ENCODE peak calls at places on chromosomes 3 and 15, in eight cellular contexts. M is fibroblast of lung, F is neural progenitor cell, K is sigmoid colon, H is heart right ventricle, Y is heart left ventricle, X is keratinocyte, E is psoas muscle. D is an unnamed sample. For H3K4me1, the result is how much of the 10 kb centered on the place peaks cover.

GRCh38 chr3:159246385-159246784 is 444.5 kb downstream of the MFSD1 start:
- DNase-seq in M (no peak), F (no peak), K (no peak), H (no peak), Y (no peak), X (no peak), E (no peak), D (no peak)

GRCh38 chr3:174957081-174957480 is 97.9 kb downstream of the NAALADL2 start:
- DNase-seq in M (peak), F (no peak), K (no peak), H (no peak), Y (no peak), X (no peak), E (no peak), D (no peak)

GRCh38 chr15:48493084-48493762 is 152.3 kb downstream of the FBN1 start:
- DNase-seq in M (peak), F (no peak), K (peak), H (no peak), Y (no peak), X (no peak), E (no peak), D (no peak)

GRCh38 chr3:24240306-24240705 is 254.3 kb downstream of the THRB start:
- DNase-seq in M (no peak), F (no peak), K (no peak), H (no peak), Y (no peak), X (no peak), E (no peak), D (no peak)

GRCh38 chr3:30972449-30972848 is 78.0 kb upstream of the GADL1 start:
- DNase-seq in M (no peak), F (no peak), K (no peak), H (no peak), Y (no peak), X (no peak), E (no peak), D (no peak)

GRCh38 chr3:45994661-45995369 is 809 bp downstream of the FYCO1 start:
- DNase-seq in M (no peak), F (peak), K (peak), H (peak), Y (peak), X (no peak), E (no peak), D (no peak)

GRCh38 chr3:133474251-133474801 is 74.5 kb downstream of the BFSP2 start:
- DNase-seq in M (peak), F (peak), K (peak), H (peak), Y (peak), X (no peak), E (peak), D (no peak)

GRCh38 chr15:62135532-62136134 is 29.5 kb downstream of the C2CD4B start:
- DNase-seq in M (peak), F (no peak), K (no peak), H (no peak), Y (no peak), X (no peak), E (no peak), D (no peak)

DNA sequence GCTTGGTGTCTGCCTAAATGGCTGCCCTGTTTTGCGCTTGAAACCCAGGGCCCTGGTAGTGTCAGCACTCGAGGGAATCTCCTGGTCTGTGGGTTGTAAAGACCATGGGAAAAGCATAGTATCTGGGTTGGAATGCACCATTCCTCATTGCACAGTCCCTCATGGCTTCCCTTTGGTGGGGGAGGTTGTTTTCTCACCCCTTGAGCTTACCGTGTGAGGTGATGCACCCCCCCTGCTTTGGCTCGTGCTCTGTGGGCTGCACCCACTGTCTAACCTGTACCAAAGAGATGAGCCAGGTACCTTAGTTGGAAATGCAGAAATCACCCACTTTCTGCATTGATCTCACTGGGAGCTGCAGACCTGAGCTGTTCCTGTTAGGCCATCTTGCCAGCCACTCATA is 104.7 kb downstream of the MBNL1 start:
- DNase-seq in M (no peak), F (no peak), K (no peak), H (no peak), Y (no peak), X (no peak), E (no peak), D (no peak)
- H3K4me1 ChIP-seq in M (under half), F (under half), K (under half), H (under half), Y (under half), X (under half), E (half or more), D (under half)

GRCh38 chr3:128235207-128235933 is 82.1 kb downstream of the EEFSEC start:
- DNase-seq in M (no peak), F (no peak), K (no peak), H (no peak), Y (no peak), X (no peak), E (no peak), D (no peak)
- H3K4me1 ChIP-seq in M (under half), F (under half), K (under half), H (under half), Y (under half), X (under half), E (under half), D (under half)

DNA sequence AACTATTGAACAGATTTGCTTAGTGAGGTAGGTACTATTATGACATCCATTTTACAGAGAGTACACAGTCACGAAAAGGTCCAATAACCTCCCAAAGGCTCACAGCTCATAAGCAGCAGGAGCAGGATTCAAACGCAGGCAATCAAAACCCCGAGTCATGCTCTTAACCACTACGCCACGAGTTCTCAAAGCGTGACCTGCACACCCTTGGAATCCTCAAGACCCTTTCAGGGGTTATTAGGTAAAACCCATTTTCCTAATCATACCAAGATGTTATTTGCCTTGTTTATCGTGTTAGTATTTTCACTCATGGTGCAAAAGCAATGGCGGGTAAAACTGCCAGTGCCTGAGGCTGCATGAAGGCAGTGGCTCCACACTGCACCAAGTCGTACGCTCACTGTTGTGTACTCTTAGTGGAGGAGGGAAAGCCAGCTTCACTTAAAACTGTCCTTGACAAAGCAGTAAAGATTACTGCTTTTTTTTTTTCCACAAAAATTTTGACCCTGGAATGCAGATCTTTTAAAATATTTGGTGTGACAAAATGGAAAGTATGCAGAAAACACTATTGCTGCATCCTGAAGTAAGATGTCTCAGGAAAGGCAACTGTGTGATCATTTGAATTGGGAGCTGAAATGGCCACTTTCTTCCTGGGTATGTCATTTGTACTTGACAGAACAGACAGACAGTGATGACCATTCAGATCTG is 96.1 kb downstream of the IGF2BP2 start:
- DNase-seq in M (peak), F (no peak), K (no peak), H (no peak), Y (no peak), X (no peak), E (no peak), D (no peak)
- H3K4me1 ChIP-seq in M (under half), F (under half), K (under half), H (under half), Y (under half), X (half or more), E (under half), D (under half)

GRCh38 chr15:68790910-68791309 is 29.8 kb downstream of the ANP32A start:
- DNase-seq in M (no peak), F (no peak), K (no peak), H (no peak), Y (no peak), X (no peak), E (no peak), D (no peak)
- H3K4me1 ChIP-seq in M (under half), F (under half), K (half or more), H (half or more), Y (half or more), X (under half), E (half or more), D (half or more)

GRCh38 chr15:31434418-31435255 is 108.0 kb downstream of the KLF13 start:
- DNase-seq in M (peak), F (no peak), K (peak), H (peak), Y (no peak), X (peak), E (peak), D (peak)

GRCh38 chr15:31437686-31438085 is 111.1 kb downstream of the KLF13 start:
- DNase-seq in M (no peak), F (no peak), K (no peak), H (no peak), Y (no peak), X (no peak), E (no peak), D (no peak)

GRCh38 chr15:31433574-31433973 is 106.9 kb downstream of the KLF13 start:
- DNase-seq in M (no peak), F (no peak), K (no peak), H (no peak), Y (no peak), X (no peak), E (no peak), D (no peak)

GRCh38 chr15:31435256-31435781 is 108.7 kb downstream of the KLF13 start:
- DNase-seq in M (peak), F (peak), K (peak), H (peak), Y (peak), X (peak), E (peak), D (peak)

GRCh38 chr15:31435891-31436628 is 109.4 kb downstream of the KLF13 start:
- DNase-seq in M (no peak), F (no peak), K (no peak), H (no peak), Y (no peak), X (no peak), E (no peak), D (no peak)
- H3K4me1 ChIP-seq in M (under half), F (under half), K (under half), H (under half), Y (under half), X (under half), E (under half), D (half or more)

DNA sequence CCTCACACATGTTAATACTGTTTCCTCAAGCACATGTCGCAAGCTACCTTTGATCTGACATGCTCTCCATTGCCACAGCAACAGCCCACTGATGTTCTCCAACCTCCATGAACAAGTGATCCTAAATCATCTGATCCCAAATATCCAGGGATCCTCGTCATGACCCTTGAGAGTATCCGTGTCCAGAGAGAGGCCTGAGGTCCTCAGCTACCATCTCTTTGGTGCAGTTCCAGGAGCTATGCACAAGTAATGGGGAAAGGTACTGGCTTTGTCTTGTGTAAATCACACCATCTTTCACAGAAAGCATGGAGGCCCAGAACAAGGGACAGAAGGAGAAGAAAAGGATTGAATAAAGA is 2.4 kb downstream of the GCSAM start:
- DNase-seq in M (no peak), F (no peak), K (no peak), H (no peak), Y (no peak), X (no peak), E (no peak), D (no peak)
- H3K4me1 ChIP-seq in M (under half), F (under half), K (under half), H (under half), Y (under half), X (under half), E (under half), D (under half)

GRCh38 chr3:125045965-125046364 is 9.8 kb downstream of the HEG1 start:
- DNase-seq in M (peak), F (no peak), K (no peak), H (no peak), Y (no peak), X (no peak), E (no peak), D (no peak)
- H3K4me1 ChIP-seq in M (under half), F (half or more), K (half or more), H (half or more), Y (half or more), X (under half), E (half or more), D (half or more)